ENCODE peak calls at places on chromosomes 16 and 17, in ten cellular contexts. E is non-pigmented ciliary epithelial cell; Z is CD4-positive, CD25-positive, alpha-beta regulatory T cell; O is activated naive CD8-positive, alpha-beta T cell treated with anti-CD3 and anti-CD28 coated beads for 36 hours; D is tibial artery; I is activated naive CD4-positive, alpha-beta T cell treated with anti-CD3 and anti-CD28 coated beads for 36 hours; T is kidney epithelial cell; V is T47D; S is amniotic stem cell; H is choroid plexus epithelial cell. J is an unnamed sample.

GRCh38 chr16:67915831-67916723 is 15.6 kb downstream of the CTRL start:
- DNase-seq in T (no peak), Z (no peak), O (no peak), V (no peak), E (no peak), I (no peak), D (no peak), S (no peak), H (peak), J (no peak)

GRCh38 chr17:50955160-50955559 is 89.0 kb upstream of the TOB1 start:
- DNase-seq in D (no peak), Z (no peak), T (no peak), O (no peak), V (no peak), E (no peak), S (no peak), H (no peak), I (no peak), J (no peak)

GRCh38 chr17:57662021-57662420 is 83.1 kb downstream of the CCDC182 start:
- DNase-seq in E (no peak), I (no peak), T (no peak), Z (no peak), S (no peak), H (no peak), O (no peak), D (no peak), V (no peak), J (no peak)

GRCh38 chr17:1951920-1952319 is 73.2 kb downstream of the RTN4RL1 start:
- DNase-seq in E (no peak), O (no peak), D (no peak), T (no peak), Z (no peak), I (no peak), V (no peak), H (no peak), S (no peak), J (no peak)

GRCh38 chr16:9647981-9648701 is 534.1 kb downstream of the GRIN2A start:
- DNase-seq in S (no peak), E (no peak), T (no peak), Z (no peak), H (peak), O (no peak), V (peak), I (no peak), D (no peak), J (no peak)

GRCh38 chr17:63138713-63139112 is 172.7 kb downstream of the TANC2 start:
- DNase-seq in T (no peak), V (no peak), E (no peak), I (no peak), D (no peak), O (no peak), S (no peak), H (peak), Z (no peak), J (no peak)

GRCh38 chr17:72120878-72121163 is at the start of gene SOX9:
- DNase-seq in I (no peak), T (peak), E (no peak), Z (no peak), V (peak), D (peak), O (no peak), S (peak), H (peak), J (peak)

GRCh38 chr16:54240180-54241125 is 46.1 kb downstream of the IRX3 start:
- DNase-seq in D (no peak), S (no peak), V (no peak), H (no peak), Z (no peak), T (no peak), E (no peak), O (no peak), I (no peak), J (no peak)

GRCh38 chr17:8141741-8142140 is 10.5 kb downstream of the PER1 start:
- DNase-seq in T (no peak), I (no peak), H (no peak), S (no peak), V (no peak), O (no peak), D (no peak), E (no peak), Z (no peak), J (no peak)

GRCh38 chr16:783404-784161 is 4.6 kb downstream of the RPUSD1 start:
- DNase-seq in Z (no peak), I (no peak), H (no peak), D (no peak), V (no peak), T (no peak), E (no peak), S (no peak), O (no peak), J (no peak)

GRCh38 chr16:66441586-66442375 is 14.7 kb downstream of the BEAN1 start:
- DNase-seq in S (no peak), H (peak), E (no peak), T (no peak), D (no peak), V (no peak), I (no peak), O (no peak), Z (no peak), J (no peak)

GRCh38 chr17:77494664-77495435 is 354.1 kb downstream of the SEC14L1 start:
- DNase-seq in Z (peak), T (no peak), V (peak), E (no peak), I (peak), D (peak), O (peak), H (peak), S (peak), J (peak)

GRCh38 chr17:4073983-4074830 is 68.6 kb downstream of the ZZEF1 start:
- DNase-seq in I (no peak), O (no peak), T (no peak), D (no peak), S (no peak), E (no peak), V (no peak), Z (no peak), H (peak), J (no peak)

GRCh38 chr16:2904922-2905240 is 6.8 kb upstream of the FLYWCH1 start:
- DNase-seq in Z (no peak), I (no peak), S (no peak), D (no peak), E (no peak), T (no peak), V (no peak), H (no peak), O (no peak), J (no peak)

GRCh38 chr16:87033541-87034300 is 283.5 kb downstream of the C16orf95 start:
- DNase-seq in I (no peak), Z (no peak), H (peak), T (no peak), D (no peak), S (no peak), O (no peak), V (no peak), E (no peak), J (no peak)

GRCh38 chr17:34009946-34010345 is 245.1 kb upstream of the CCL2 start:
- DNase-seq in V (no peak), D (no peak), H (no peak), Z (no peak), I (no peak), T (no peak), O (no peak), S (no peak), E (no peak), J (no peak)

GRCh38 chr16:25875956-25876608 is 184.3 kb downstream of the HS3ST4 start:
- DNase-seq in H (no peak), E (no peak), T (no peak), Z (no peak), S (no peak), I (no peak), D (no peak), O (no peak), V (no peak), J (no peak)

GRCh38 chr16:919658-920631 is 50.8 kb downstream of the LMF1 start:
- DNase-seq in S (no peak), I (no peak), T (no peak), D (peak), E (no peak), O (no peak), H (peak), Z (no peak), V (no peak), J (no peak)

GRCh38 chr16:19479302-19479721 is 42.6 kb downstream of the GDE1 start:
- DNase-seq in S (no peak), I (no peak), O (no peak), T (no peak), D (no peak), H (no peak), V (peak), E (no peak), Z (no peak), J (no peak)

GRCh38 chr16:17431012-17431411 is 39.7 kb downstream of the XYLT1 start:
- DNase-seq in S (no peak), O (no peak), V (peak), H (no peak), D (no peak), E (no peak), I (no peak), T (no peak), Z (no peak), J (no peak)